ENCODE peak calls at places on chromosome 17, in eight cellular contexts. X is H9; S is SJCRH30; R is activated CD8-positive, alpha-beta memory T cell treated with anti-CD3 and anti-CD28 coated beads, Interleukin-2, amount 10 ng/mL, durations not matched to agents 7 days and 5 days; K is anterior cingulate cortex; T is HTR-8/SVneo; P is effector CD4-positive, alpha-beta T cell; H is T follicular helper cell. J is an unnamed sample.

GRCh38 chr17:2171725-2172446 is 117.0 kb downstream of the HIC1 start:
- DNase-seq in X (no peak), S (peak), R (no peak), K (peak), T (peak), P (no peak), H (no peak), J (no peak)

GRCh38 chr17:44781553-44782348 is 23.0 kb downstream of the ADAM11 start:
- DNase-seq in X (peak), S (no peak), R (no peak), K (no peak), T (no peak), P (no peak), H (no peak), J (no peak)

GRCh38 chr17:32636593-32637218 is 149.9 kb downstream of the CDK5R1 start:
- DNase-seq in X (no peak), S (no peak), R (no peak), K (no peak), T (no peak), P (no peak), H (no peak), J (no peak)

GRCh38 chr17:70621593-70621992 is 452.3 kb downstream of the KCNJ2 start:
- DNase-seq in X (no peak), S (peak), R (no peak), K (peak), T (no peak), P (no peak), H (no peak), J (peak)

GRCh38 chr17:64339516-64340475 is 50.9 kb downstream of the PECAM1 start:
- DNase-seq in X (no peak), S (no peak), R (no peak), K (no peak), T (no peak), P (no peak), H (no peak), J (no peak)

GRCh38 chr17:59848385-59848668 is 44.4 kb downstream of the TUBD1 start:
- DNase-seq in X (no peak), S (no peak), R (no peak), K (no peak), T (no peak), P (no peak), H (no peak), J (no peak)

GRCh38 chr17:77306790-77307478 is 166.2 kb downstream of the SEC14L1 start:
- DNase-seq in X (no peak), S (no peak), R (no peak), K (no peak), T (no peak), P (no peak), H (no peak), J (no peak)

GRCh38 chr17:40355123-40355803 is 9.3 kb downstream of the GJD3 start:
- DNase-seq in X (peak), S (peak), R (peak), K (peak), T (peak), P (peak), H (peak), J (peak)

GRCh38 chr17:60138769-60139437 is 10.9 kb upstream of the CA4 start:
- DNase-seq in X (no peak), S (no peak), R (no peak), K (no peak), T (no peak), P (no peak), H (no peak), J (no peak)

GRCh38 chr17:74677558-74678466 is 34.9 kb downstream of the CD300LF start:
- DNase-seq in X (peak), S (peak), R (no peak), K (no peak), T (no peak), P (no peak), H (no peak), J (no peak)

GRCh38 chr17:78548725-78549124 is 28.5 kb downstream of the DNAH17 start:
- DNase-seq in X (no peak), S (no peak), R (no peak), K (no peak), T (no peak), P (no peak), H (no peak), J (no peak)

GRCh38 chr17:9020824-9021157 is 519 bp upstream of the NTN1 start:
- DNase-seq in X (no peak), S (no peak), R (no peak), K (no peak), T (no peak), P (no peak), H (no peak), J (no peak)

GRCh38 chr17:41486809-41487530 is 2.7 kb downstream of the KRT36 start:
- DNase-seq in X (peak), S (no peak), R (peak), K (no peak), T (no peak), P (no peak), H (no peak), J (no peak)

GRCh38 chr17:38465420-38466345 is 37.4 kb downstream of the ARHGAP23 start:
- DNase-seq in X (no peak), S (no peak), R (no peak), K (no peak), T (no peak), P (no peak), H (no peak), J (no peak)

GRCh38 chr17:44389281-44389680 is at the start of gene ITGA2B:
- DNase-seq in X (no peak), S (no peak), R (no peak), K (no peak), T (no peak), P (no peak), H (no peak), J (no peak)

GRCh38 chr17:82103588-82104451 is 5.8 kb upstream of the FASN start:
- DNase-seq in X (peak), S (no peak), R (no peak), K (peak), T (no peak), P (no peak), H (no peak), J (no peak)

GRCh38 chr17:8946071-8946470 is 19.4 kb downstream of the PIK3R5 start:
- DNase-seq in X (peak), S (no peak), R (no peak), K (no peak), T (no peak), P (no peak), H (no peak), J (no peak)

GRCh38 chr17:56727876-56728617 is 105.7 kb downstream of the C17orf67 start:
- DNase-seq in X (no peak), S (no peak), R (no peak), K (no peak), T (no peak), P (no peak), H (no peak), J (no peak)

GRCh38 chr17:70158180-70158579 is 11.2 kb upstream of the KCNJ2 start:
- DNase-seq in X (no peak), S (no peak), R (no peak), K (no peak), T (no peak), P (no peak), H (no peak), J (no peak)

GRCh38 chr17:21689604-21690003 is 2.7 kb upstream of the KCNJ18 start:
- DNase-seq in X (no peak), S (peak), R (no peak), K (no peak), T (peak), P (no peak), H (no peak), J (no peak)

GRCh38 chr17:38601539-38602351 is 4.0 kb downstream of the SRCIN1 start:
- DNase-seq in X (peak), S (no peak), R (no peak), K (no peak), T (no peak), P (no peak), H (no peak), J (no peak)

GRCh38 chr17:1193300-1193699 is 13.5 kb upstream of the ABR start:
- DNase-seq in X (no peak), S (no peak), R (no peak), K (no peak), T (no peak), P (no peak), H (no peak), J (no peak)

GRCh38 chr17:57288753-57289121 is 32.4 kb downstream of the MSI2 start:
- DNase-seq in X (no peak), S (no peak), R (no peak), K (no peak), T (no peak), P (no peak), H (no peak), J (no peak)

GRCh38 chr17:37570527-37571093 is 38.6 kb downstream of the SYNRG start:
- DNase-seq in X (peak), S (peak), R (peak), K (no peak), T (peak), P (no peak), H (no peak), J (no peak)

GRCh38 chr17:62882284-62882683 is 74.2 kb upstream of the MARCHF10 start:
- DNase-seq in X (no peak), S (no peak), R (no peak), K (no peak), T (no peak), P (no peak), H (no peak), J (no peak)

GRCh38 chr17:56125830-56126819 is 27.1 kb upstream of the ANKFN1 start:
- DNase-seq in X (peak), S (peak), R (no peak), K (no peak), T (peak), P (no peak), H (no peak), J (peak)

GRCh38 chr17:76681222-76682137 is 29.3 kb downstream of the MXRA7 start:
- DNase-seq in X (peak), S (peak), R (peak), K (peak), T (peak), P (peak), H (peak), J (peak)

GRCh38 chr17:55458977-55459376 is 37.3 kb upstream of the MMD start:
- DNase-seq in X (no peak), S (no peak), R (peak), K (no peak), T (peak), P (no peak), H (no peak), J (no peak)

GRCh38 chr17:78658281-78658785 is 81.1 kb upstream of the DNAH17 start:
- DNase-seq in X (no peak), S (peak), R (no peak), K (no peak), T (no peak), P (no peak), H (no peak), J (no peak)

GRCh38 chr17:80499961-80500665 is 23.7 kb upstream of the NPTX1 start:
- DNase-seq in X (no peak), S (no peak), R (no peak), K (no peak), T (no peak), P (no peak), H (no peak), J (no peak)

GRCh38 chr17:57011482-57012015 is 33.6 kb downstream of the SCPEP1 start:
- DNase-seq in X (peak), S (no peak), R (no peak), K (no peak), T (no peak), P (no peak), H (no peak), J (no peak)

GRCh38 chr17:2656293-2656692 is 55.3 kb downstream of the CLUH start:
- DNase-seq in X (no peak), S (no peak), R (no peak), K (no peak), T (no peak), P (no peak), H (no peak), J (no peak)

GRCh38 chr17:59001158-59001814 is 105.4 kb downstream of the TRIM37 start:
- DNase-seq in X (peak), S (peak), R (peak), K (no peak), T (peak), P (peak), H (peak), J (no peak)

GRCh38 chr17:51120739-51121619 is at the start of gene SPAG9:
- DNase-seq in X (peak), S (peak), R (peak), K (peak), T (peak), P (peak), H (peak), J (peak)

GRCh38 chr17:51164911-51165679 is 1.1 kb upstream of the NME2 start:
- DNase-seq in X (peak), S (no peak), R (no peak), K (no peak), T (no peak), P (no peak), H (no peak), J (no peak)

GRCh38 chr17:68103148-68103547 is 67.6 kb downstream of the KPNA2 start:
- DNase-seq in X (no peak), S (no peak), R (no peak), K (no peak), T (no peak), P (no peak), H (no peak), J (no peak)

GRCh38 chr17:1730345-1731193 is 6.1 kb downstream of the WDR81 start:
- DNase-seq in X (no peak), S (peak), R (no peak), K (peak), T (no peak), P (no peak), H (no peak), J (no peak)

J was measured in putamen.